ENCODE peak calls at places on chromosomes 6 and 20, in four cellular contexts. R, A, U and G are unnamed samples.
A peak's percentile ranks its signal among the peaks of the same experiment; 100 is the strongest.

GRCh38 chr6:34465551-34466241 is at the start of gene PACSIN1:
- DNase-seq in U (peak; percentile 86), R (no peak), A (no peak), G (no peak)

GRCh38 chr6:7691675-7692452 is 34.0 kb upstream of the BMP6 start:
- DNase-seq in U (peak; percentile 20), A (peak; percentile 50), R (peak; percentile 71), G (peak; percentile 76)

GRCh38 chr20:5003626-5004025 is 2.3 kb upstream of the SLC23A2 start:
- DNase-seq in R (no peak), A (no peak), U (no peak), G (no peak)

GRCh38 chr20:34536798-34537394 is 20.7 kb downstream of the DYNLRB1 start:
- DNase-seq in U (peak; percentile 65), A (peak; percentile 73), R (no peak), G (no peak)

GRCh38 chr6:33958863-33959651 is 155.3 kb upstream of the MLN start:
- DNase-seq in A (no peak), R (no peak), U (no peak), G (no peak)

GRCh38 chr6:33375143-33375649 is 16.4 kb upstream of the KIFC1 start:
- DNase-seq in U (no peak), R (no peak), A (peak; percentile 77), G (peak; percentile 67)

GRCh38 chr6:32845381-32845884 is 1.6 kb upstream of the PSMB8 start:
- DNase-seq in A (no peak), R (no peak), U (no peak), G (no peak)

GRCh38 chr20:46666818-46667515 is 15.7 kb upstream of the SLC13A3 start:
- DNase-seq in U (no peak), A (no peak), R (no peak), G (no peak)

GRCh38 chr6:38080349-38080748 is 260.8 kb downstream of the ZFAND3 start:
- DNase-seq in U (no peak), A (no peak), R (no peak), G (no peak)

GRCh38 chr6:90709597-90709996 is 122.7 kb upstream of the MAP3K7 start:
- DNase-seq in U (no peak), R (no peak), A (no peak), G (no peak)

GRCh38 chr20:4962257-4962855 is 39.0 kb downstream of the SLC23A2 start:
- DNase-seq in U (no peak), A (no peak), R (no peak), G (no peak)

GRCh38 chr6:35185302-35185681 is 28.5 kb upstream of the SCUBE3 start:
- DNase-seq in R (no peak), U (no peak), A (peak; percentile 62), G (peak; percentile 76)

GRCh38 chr20:48983423-48984400 is 62.2 kb downstream of the ARFGEF2 start:
- DNase-seq in U (no peak), R (no peak), A (peak; percentile 48), G (peak; percentile 70)

DNA sequence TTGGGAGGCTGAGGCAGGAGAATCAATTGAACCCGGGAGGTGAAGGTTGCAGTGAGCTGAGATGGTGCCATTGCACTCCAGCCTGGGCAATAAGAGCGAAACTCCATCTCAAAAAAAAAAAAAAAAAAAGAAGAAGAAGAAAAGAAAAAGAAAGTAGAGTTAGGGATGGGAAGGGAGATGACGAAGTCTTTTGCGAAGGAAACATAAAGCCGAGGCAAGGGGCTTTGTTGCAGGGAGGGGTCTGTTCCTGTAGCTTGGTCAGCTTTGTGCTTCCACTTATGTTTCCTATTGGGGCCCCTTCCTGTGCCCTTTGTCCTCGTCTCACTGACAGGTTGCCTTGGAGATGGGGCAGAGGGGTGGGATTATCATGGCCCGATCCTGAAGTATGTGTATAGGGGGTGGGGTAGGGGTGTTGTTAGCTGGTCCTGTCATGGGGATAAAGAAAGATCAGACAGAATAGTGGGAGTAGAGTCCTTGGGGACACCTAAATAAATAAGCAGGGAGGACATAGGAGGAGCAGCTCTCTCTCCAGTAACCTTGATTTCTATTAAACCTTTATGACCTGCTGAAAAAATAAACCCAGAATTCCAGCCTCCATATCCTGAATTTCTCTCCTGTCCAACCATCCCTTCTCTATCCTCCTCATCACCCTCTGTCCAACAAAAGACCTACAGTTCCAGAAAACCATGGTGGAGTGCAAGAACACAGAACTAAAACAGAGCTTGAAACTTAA is 1.2 kb upstream of the CLIC1 start:
- DNase-seq in A (no peak), U (peak; percentile 87), R (no peak), G (no peak)
- H3K4me1 ChIP-seq in A (peaks cover 21% of the 10 kb centered on the region), U (peaks cover 43% of the 10 kb centered on the region), R (peaks cover 41% of the 10 kb centered on the region), G (peaks cover 44% of the 10 kb centered on the region)

GRCh38 chr6:501891-502601 is 110.5 kb downstream of the IRF4 start:
- DNase-seq in R (no peak), A (no peak), U (peak; percentile 9), G (no peak)
- H3K4me1 ChIP-seq in R (no peaks in the 10 kb centered on the region), A (no peaks in the 10 kb centered on the region), U (no peaks in the 10 kb centered on the region), G (no peaks in the 10 kb centered on the region)

DNA sequence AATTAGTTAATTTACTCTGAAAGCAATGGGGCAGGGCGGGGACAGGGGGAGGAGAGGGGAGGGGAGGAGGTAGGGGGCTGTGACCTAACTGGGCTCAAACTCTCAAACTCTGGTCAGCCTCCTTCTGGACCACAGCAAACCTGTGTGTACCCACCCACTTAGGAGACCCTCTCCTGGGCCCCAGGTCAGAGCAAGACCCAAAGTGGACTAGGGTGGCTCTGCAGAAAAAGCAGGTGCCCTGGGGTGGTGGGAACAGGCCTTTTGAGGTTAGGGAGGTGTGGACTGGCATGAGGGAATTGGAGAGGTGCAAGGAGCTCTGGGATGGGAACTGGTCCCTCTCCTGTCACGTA is 51.3 kb downstream of the MRPL14 start:
- DNase-seq in A (no peak), R (no peak), U (no peak), G (no peak)
- H3K4me1 ChIP-seq in A (peaks cover 26% of the 10 kb centered on the region), R (peaks cover 16% of the 10 kb centered on the region), U (peaks cover 54% of the 10 kb centered on the region), G (peaks cover 78% of the 10 kb centered on the region)

GRCh38 chr6:167647750-167648470 is 178.8 kb upstream of the AFDN start:
- DNase-seq in A (no peak), U (no peak), R (no peak), G (no peak)
- H3K4me1 ChIP-seq in A (no peaks in the 10 kb centered on the region), U (peaks cover 24% of the 10 kb centered on the region), R (no peaks in the 10 kb centered on the region), G (no peaks in the 10 kb centered on the region)

GRCh38 chr6:116386581-116387299 is 16.0 kb downstream of the DSE start:
- DNase-seq in A (no peak), U (no peak), R (peak; percentile 49), G (peak; percentile 72)

GRCh38 chr6:116385462-116385807 is 14.7 kb downstream of the DSE start:
- DNase-seq in A (no peak), U (no peak), R (no peak), G (no peak)

GRCh38 chr6:116385911-116386310 is 15.2 kb downstream of the DSE start:
- DNase-seq in A (no peak), U (no peak), R (no peak), G (no peak)

GRCh38 chr6:116388924-116389323 is 18.2 kb downstream of the DSE start:
- DNase-seq in R (no peak), A (no peak), U (no peak), G (no peak)

DNA sequence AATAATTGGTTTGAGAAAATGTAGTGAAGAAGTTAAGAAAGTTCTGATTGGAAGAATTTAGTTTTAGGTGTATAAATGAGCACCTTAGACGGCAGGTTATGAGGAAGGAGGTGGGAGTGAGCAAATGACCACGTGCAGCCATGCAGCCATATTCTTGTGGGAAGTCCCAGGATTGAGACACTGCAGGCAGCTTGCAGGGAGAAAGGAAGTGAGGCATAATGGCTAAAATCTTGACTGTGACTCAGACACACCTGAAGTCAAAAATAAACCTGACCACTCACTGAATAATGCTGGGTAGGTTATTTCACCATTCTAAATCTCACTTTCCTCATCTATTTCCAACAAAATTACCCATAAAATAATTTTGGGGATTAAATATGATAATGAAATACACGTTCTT is 16.6 kb downstream of the DSE start:
- DNase-seq in U (no peak), A (no peak), R (peak; percentile 55), G (peak; percentile 76)
- H3K4me1 ChIP-seq in U (no peaks in the 10 kb centered on the region), A (peaks cover 60% of the 10 kb centered on the region), R (peaks cover 23% of the 10 kb centered on the region), G (peaks cover 44% of the 10 kb centered on the region)

DNA sequence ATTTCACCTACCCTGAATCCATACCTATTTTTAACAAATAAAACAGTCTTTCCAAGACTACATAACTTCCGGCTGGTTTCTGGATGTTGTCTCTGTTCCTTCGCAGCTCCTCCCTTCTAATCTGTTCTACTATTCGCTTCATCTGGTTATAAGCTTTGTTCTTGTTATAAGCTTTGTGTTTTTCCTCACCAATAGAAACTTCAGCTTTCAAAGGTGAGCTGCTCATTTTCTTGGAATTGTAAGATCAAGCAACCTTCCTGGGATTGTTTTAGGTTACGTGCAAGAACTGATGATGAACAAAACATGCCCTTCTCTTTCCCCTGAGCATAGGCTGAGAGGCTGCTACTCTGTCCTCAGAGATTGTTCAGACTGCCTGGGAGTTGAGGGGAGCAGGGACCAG is 2.1 kb downstream of the GFOD1 start:
- DNase-seq in R (no peak), U (no peak), A (no peak), G (no peak)
- H3K4me1 ChIP-seq in R (peaks cover 7% of the 10 kb centered on the region), U (peaks cover 9% of the 10 kb centered on the region), A (peaks cover 52% of the 10 kb centered on the region), G (peaks cover 19% of the 10 kb centered on the region)

GRCh38 chr6:122710908-122711307 is 68.6 kb upstream of the FABP7 start:
- DNase-seq in U (no peak), R (no peak), A (no peak), G (no peak)
- H3K4me1 ChIP-seq in U (peaks cover 32% of the 10 kb centered on the region), R (peaks cover 12% of the 10 kb centered on the region), A (no peaks in the 10 kb centered on the region), G (peaks cover 19% of the 10 kb centered on the region)